ENCODE peak calls at places on chromosomes 1 and 21, in four cellular contexts. A is A549, R is sigmoid colon, K is transverse colon. S is an unnamed sample.

GRCh38 chr21:28932717-28933116 is 60.0 kb downstream of the LTN1 start:
- DNase-seq in A (no peak), K (no peak), R (no peak), S (no peak)

GRCh38 chr1:67793562-67793961 is 39.7 kb downstream of the GNG12 start:
- DNase-seq in A (no peak), K (no peak), R (no peak), S (no peak)

GRCh38 chr1:99725996-99726395 is 40.4 kb downstream of the FRRS1 start:
- DNase-seq in K (no peak), R (no peak), A (no peak), S (no peak)

GRCh38 chr1:4595341-4596225 is 58.8 kb upstream of the AJAP1 start:
- DNase-seq in R (no peak), K (no peak), A (no peak), S (peak)

GRCh38 chr1:94329276-94329675 is 88.9 kb upstream of the ABCD3 start:
- DNase-seq in K (no peak), R (no peak), A (no peak), S (no peak)

GRCh38 chr1:65425697-65426096 is 5.2 kb downstream of the LEPR start:
- DNase-seq in R (no peak), K (no peak), A (peak), S (no peak)

GRCh38 chr1:5718716-5719632 is 273.3 kb downstream of the NPHP4 start:
- DNase-seq in R (no peak), A (no peak), K (no peak), S (peak)

GRCh38 chr1:197096137-197096536 is 29.1 kb upstream of the F13B start:
- DNase-seq in K (no peak), A (no peak), R (no peak), S (peak)

GRCh38 chr1:201999625-202000238 is 10.7 kb upstream of the ELF3 start:
- DNase-seq in A (peak), R (no peak), K (peak), S (peak)

GRCh38 chr1:103197266-103197665 is 88.9 kb upstream of the COL11A1 start:
- DNase-seq in A (no peak), R (no peak), K (no peak), S (no peak)

GRCh38 chr1:213999732-214000131 is 12.0 kb downstream of the PROX1 start:
- DNase-seq in K (no peak), A (no peak), R (no peak), S (no peak)

GRCh38 chr1:87219141-87219540 is 109.5 kb upstream of the LMO4 start:
- DNase-seq in A (no peak), R (no peak), K (no peak), S (no peak)

GRCh38 chr1:5651964-5652751 is 340.1 kb downstream of the NPHP4 start:
- DNase-seq in R (no peak), K (no peak), A (no peak), S (no peak)

GRCh38 chr21:44858791-44859190 is 14.7 kb downstream of the PTTG1IP start:
- DNase-seq in K (no peak), R (no peak), A (no peak), S (no peak)

GRCh38 chr1:212030936-212031528 is 4.3 kb downstream of the INTS7 start:
- DNase-seq in A (peak), R (no peak), K (no peak), S (no peak)
- TF ChIP-seq EP300 in A (peak), R (no peak), K (no peak), S (no peak)

GRCh38 chr1:42154685-42155084 is 1.5 kb downstream of the GUCA2B start:
- DNase-seq in K (no peak), R (peak), A (no peak), S (no peak)

GRCh38 chr1:42153598-42153995 is 387 bp downstream of the GUCA2B start:
- DNase-seq in A (no peak), K (peak), R (no peak), S (no peak)

GRCh38 chr1:42162181-42162580 is 2.4 kb downstream of the GUCA2A start:
- DNase-seq in K (no peak), A (no peak), R (peak), S (no peak)

GRCh38 chr1:42155362-42155761 is 2.2 kb downstream of the GUCA2B start:
- DNase-seq in A (no peak), R (peak), K (no peak), S (no peak)

GRCh38 chr1:42157667-42158066 is 4.5 kb downstream of the GUCA2B start:
- DNase-seq in R (no peak), K (no peak), A (no peak), S (no peak)
- TF ChIP-seq CTCF in R (no peak), K (no peak), A (no peak), S (no peak)

GRCh38 chr1:205782627-205783470 is 7.6 kb upstream of the RAB29 start:
- DNase-seq in R (no peak), K (no peak), A (no peak), S (no peak)
- TF ChIP-seq EP300 in R (no peak), K (no peak), A (no peak), S (no peak)

GRCh38 chr1:32877211-32878110 is 6.7 kb upstream of the FNDC5 start:
- DNase-seq in A (no peak), R (peak), K (no peak), S (peak)

GRCh38 chr1:32874860-32875793 is 4.4 kb upstream of the FNDC5 start:
- DNase-seq in A (no peak), K (no peak), R (no peak), S (no peak)

GRCh38 chr1:32878637-32879041 is 7.7 kb upstream of the HPCA start:
- DNase-seq in K (no peak), A (no peak), R (no peak), S (no peak)

GRCh38 chr1:32878183-32878582 is 7.5 kb upstream of the FNDC5 start:
- DNase-seq in R (no peak), K (no peak), A (peak), S (no peak)

DNA sequence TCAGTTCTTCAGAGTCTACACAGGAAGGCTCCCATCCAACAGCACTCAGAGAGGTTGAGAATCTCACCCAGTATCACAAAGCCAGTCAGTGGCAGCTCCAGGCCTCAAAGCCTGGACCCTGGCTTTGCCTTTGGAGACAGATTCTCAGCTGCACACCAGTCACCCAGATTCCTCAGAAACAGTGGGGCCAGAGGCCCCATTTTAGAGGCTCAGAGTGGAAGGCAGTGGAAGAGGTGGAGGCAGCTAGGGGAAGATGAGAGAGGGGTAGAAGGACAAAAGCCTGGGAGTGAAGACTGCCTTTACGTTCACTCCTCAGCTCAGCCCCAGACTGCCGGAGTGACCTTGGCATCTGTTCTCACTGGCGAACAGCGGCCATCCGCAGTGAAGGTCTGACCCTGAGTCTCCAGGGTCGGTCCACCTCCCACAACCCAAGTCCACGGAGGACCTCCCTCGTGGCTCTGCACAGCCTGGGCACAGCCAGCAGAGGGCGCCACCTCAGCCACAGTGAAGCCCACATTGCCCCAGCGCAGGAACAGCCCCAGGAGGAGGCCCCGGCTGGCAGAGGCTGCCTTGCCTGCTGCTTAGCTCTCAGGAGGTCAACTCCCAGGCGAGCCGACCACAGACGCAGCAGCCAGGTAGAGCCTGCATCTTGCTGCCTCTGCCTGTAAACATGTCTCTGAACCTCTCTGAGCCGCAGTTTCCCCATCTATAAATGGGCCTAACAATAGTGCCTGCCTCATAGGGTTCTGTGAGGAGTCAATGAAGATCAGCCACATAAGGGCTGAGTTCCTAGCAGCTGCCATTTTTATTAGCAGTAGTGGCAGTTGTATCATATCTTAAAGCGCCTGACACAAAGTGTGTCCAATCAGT is 5.9 kb upstream of the FNDC5 start:
- DNase-seq in K (peak), A (peak), R (no peak), S (peak)
- TF ChIP-seq CTCF in K (peak), A (peak), R (peak), S (peak)

GRCh38 chr1:176878750-176879536 is 285.6 kb downstream of the ASTN1 start:
- DNase-seq in A (no peak), R (no peak), K (no peak), S (no peak)

GRCh38 chr1:176877557-176877956 is 287.0 kb downstream of the ASTN1 start:
- DNase-seq in K (no peak), R (no peak), A (no peak), S (no peak)

GRCh38 chr1:176880954-176881595 is 283.4 kb downstream of the ASTN1 start:
- DNase-seq in K (peak), A (peak), R (peak), S (peak)

GRCh38 chr1:176876966-176877515 is 287.5 kb downstream of the ASTN1 start:
- DNase-seq in R (no peak), A (no peak), K (no peak), S (no peak)

GRCh38 chr1:176879784-176880620 is 284.5 kb downstream of the ASTN1 start:
- DNase-seq in K (no peak), A (no peak), R (no peak), S (no peak)
- TF ChIP-seq EP300 in K (no peak), A (no peak), R (no peak), S (no peak)

S was measured in stomach.